ENCODE peak calls at places on chromosome 14, in nine cellular contexts. D, A, J, T, C, O, X, K and M are unnamed samples.

GRCh38 chr14:53670701-53671100 is 285.9 kb downstream of the BMP4 start:
- DNase-seq in O (no peak), D (no peak), X (no peak), C (no peak), K (peak; percentile 5), J (no peak), T (peak; percentile 38), A (no peak), M (no peak)

GRCh38 chr14:104187931-104188726 is 49.7 kb downstream of the KIF26A start:
- DNase-seq in A (no peak), K (no peak), X (no peak), J (no peak), O (no peak), D (no peak), C (peak; percentile 54), T (no peak), M (no peak)

GRCh38 chr14:71363961-71364360 is 456.7 kb downstream of the PCNX1 start:
- DNase-seq in A (no peak), X (no peak), T (peak; percentile 24), J (no peak), K (no peak), D (no peak), C (no peak), O (no peak), M (no peak)

GRCh38 chr14:100297320-100298300 is 8.6 kb downstream of the SLC25A29 start:
- DNase-seq in K (no peak), J (peak; percentile 90), O (peak; percentile 89), X (peak; percentile 78), D (no peak), A (peak; percentile 61), C (no peak), T (no peak), M (peak; percentile 88)

GRCh38 chr14:98953544-98954346 is 318.3 kb downstream of the BCL11B start:
- DNase-seq in X (no peak), J (no peak), K (peak; percentile 70), D (no peak), C (no peak), O (no peak), A (no peak), T (no peak), M (peak; percentile 74)

GRCh38 chr14:61525293-61526011 is 169.9 kb upstream of the HIF1A start:
- DNase-seq in J (peak; percentile 59), O (no peak), C (no peak), X (peak; percentile 89), D (peak; percentile 73), T (peak; percentile 80), K (peak; percentile 88), A (peak; percentile 22), M (peak; percentile 98)

GRCh38 chr14:50677527-50678063 is 9.5 kb upstream of the SAV1 start:
- DNase-seq in C (no peak), K (peak; percentile 14), T (peak; percentile 55), X (peak; percentile 57), J (peak; percentile 16), A (peak; percentile 20), D (no peak), O (no peak), M (no peak)

GRCh38 chr14:29301571-29301970 is 535.0 kb downstream of the FOXG1 start:
- DNase-seq in A (no peak), D (no peak), C (no peak), O (no peak), K (no peak), X (no peak), J (no peak), T (no peak), M (no peak)

GRCh38 chr14:20494935-20495766 is 10.2 kb upstream of the RNASE10 start:
- DNase-seq in A (no peak), X (no peak), K (no peak), J (no peak), T (no peak), O (no peak), D (no peak), C (no peak), M (no peak)

GRCh38 chr14:104386281-104386841 is 193.2 kb upstream of the C14orf180 start:
- DNase-seq in O (peak; percentile 66), A (no peak), X (no peak), J (no peak), C (no peak), T (no peak), K (no peak), D (no peak), M (peak; percentile 37)

GRCh38 chr14:93538411-93538810 is 107.7 kb downstream of the UNC79 start:
- DNase-seq in X (peak; percentile 59), O (no peak), D (no peak), J (no peak), C (peak; percentile 79), T (no peak), A (peak; percentile 46), K (peak; percentile 67), M (no peak)

GRCh38 chr14:73722581-73722980 is 8.4 kb upstream of the PNMA1 start:
- DNase-seq in A (no peak), O (no peak), T (no peak), J (peak; percentile 2), X (no peak), C (no peak), D (no peak), K (no peak), M (no peak)

GRCh38 chr14:57403521-57403864 is 13.1 kb downstream of the NAA30 start:
- DNase-seq in X (no peak), A (no peak), K (no peak), J (no peak), D (no peak), C (no peak), T (no peak), O (no peak), M (no peak)

GRCh38 chr14:105665247-105665950 is 139.0 kb downstream of the TMEM121 start:
- DNase-seq in O (no peak), K (no peak), J (no peak), A (no peak), D (no peak), C (no peak), X (peak; percentile 56), T (no peak), M (no peak)

GRCh38 chr14:93269341-93270068 is 62.4 kb downstream of the UBR7 start:
- DNase-seq in D (no peak), A (no peak), O (no peak), T (peak; percentile 71), C (peak; percentile 3), J (peak; percentile 90), X (no peak), K (peak; percentile 84), M (no peak)

GRCh38 chr14:76942288-76942778 is 86.2 kb downstream of the IRF2BPL start:
- DNase-seq in J (no peak), T (no peak), A (no peak), D (no peak), K (no peak), O (no peak), X (peak; percentile 60), C (no peak), M (no peak)

GRCh38 chr14:101496779-101497420 is 64.4 kb upstream of the DIO3 start:
- DNase-seq in K (no peak), A (no peak), J (no peak), C (no peak), X (no peak), T (no peak), D (no peak), O (no peak), M (peak; percentile 21)

GRCh38 chr14:100155049-100155621 is 4.3 kb downstream of the DEGS2 start:
- DNase-seq in T (no peak), A (peak; percentile 16), X (no peak), K (peak; percentile 70), J (no peak), D (peak; percentile 32), C (peak; percentile 91), O (no peak), M (no peak)

GRCh38 chr14:22536853-22537338 is 52.1 kb downstream of the DAD1 start:
- DNase-seq in J (peak; percentile 21), C (no peak), D (peak; percentile 80), T (peak; percentile 89), K (peak; percentile 81), X (peak; percentile 96), A (peak; percentile 43), O (no peak), M (peak; percentile 79)

GRCh38 chr14:55425091-55425490 is 13.5 kb upstream of the ATG14 start:
- DNase-seq in J (no peak), O (no peak), D (no peak), A (no peak), T (no peak), K (no peak), X (no peak), C (no peak), M (no peak)

GRCh38 chr14:58491593-58491992 is 64.1 kb downstream of the KIAA0586 start:
- DNase-seq in O (no peak), J (no peak), K (no peak), X (no peak), A (no peak), D (no peak), C (no peak), T (peak; percentile 5), M (no peak)

GRCh38 chr14:91896419-91896818 is 29.1 kb upstream of the TC2N start:
- DNase-seq in A (no peak), O (no peak), K (no peak), D (no peak), C (no peak), X (no peak), T (no peak), J (no peak), M (no peak)

GRCh38 chr14:101288436-101289229 is 272.7 kb upstream of the DIO3 start:
- DNase-seq in J (no peak), T (no peak), O (no peak), C (no peak), X (no peak), D (no peak), A (no peak), K (no peak), M (no peak)

GRCh38 chr14:92353447-92353846 is 30.5 kb downstream of the SLC24A4 start:
- DNase-seq in K (no peak), X (no peak), D (no peak), C (no peak), O (no peak), A (no peak), J (no peak), T (no peak), M (no peak)

GRCh38 chr14:56555921-56556570 is 23.6 kb upstream of the TMEM260 start:
- DNase-seq in A (no peak), C (peak; percentile 79), X (peak; percentile 19), D (no peak), T (peak; percentile 14), K (peak; percentile 58), O (no peak), J (peak; percentile 15), M (no peak)

GRCh38 chr14:103065861-103066260 is 8.5 kb upstream of the CDC42BPB start:
- DNase-seq in J (no peak), D (no peak), C (no peak), O (no peak), K (no peak), X (no peak), T (no peak), A (no peak), M (no peak)

GRCh38 chr14:86055512-86055911 is 525.6 kb downstream of the FLRT2 start:
- DNase-seq in A (no peak), D (no peak), J (peak; percentile 16), X (no peak), O (no peak), T (peak; percentile 33), C (peak; percentile 35), K (peak; percentile 11), M (no peak)

GRCh38 chr14:90503582-90503981 is 106.8 kb downstream of the CALM1 start:
- DNase-seq in K (no peak), C (no peak), A (no peak), J (no peak), O (no peak), D (no peak), X (no peak), T (no peak), M (no peak)

GRCh38 chr14:26276757-26277156 is 321.1 kb downstream of the NOVA1 start:
- DNase-seq in J (no peak), C (peak; percentile 80), X (no peak), T (peak; percentile 4), O (no peak), D (no peak), A (no peak), K (peak; percentile 13), M (no peak)

GRCh38 chr14:39890026-39890425 is 457.8 kb upstream of the FBXO33 start:
- DNase-seq in T (no peak), X (no peak), O (no peak), D (no peak), J (no peak), A (no peak), C (no peak), K (no peak), M (no peak)

GRCh38 chr14:64951291-64951690 is 8.7 kb upstream of the GPX2 start:
- DNase-seq in T (no peak), X (no peak), D (no peak), J (no peak), K (no peak), A (no peak), O (no peak), C (no peak), M (no peak)